ENCODE peak calls at places on chromosomes 5 and 9, in five cellular contexts. One of them, this sample, is unnamed.

GRCh38 chr5:158406884-158407790 is 548.2 kb upstream of the CLINT1 start:
- ATAC-seq in omental fat pad: no peak
- ATAC-seq in activated naive CD8-positive, alpha-beta T cell treated with anti-CD3 and anti-CD28 coated beads, Interleukin-2, amount 50 U/mL, for 24 hours: peak; percentile 36
- ATAC-seq in left lung: peak; percentile 65
- ATAC-seq in activated T-cell treated with anti-CD3 and anti-CD28 coated beads, Interleukin-2, amount 50 U/mL, for 72 hours: peak; percentile 94
- ATAC-seq in this sample: peak; percentile 66

GRCh38 chr5:62257018-62257367 is 49.0 kb upstream of the KIF2A start:
- ATAC-seq in omental fat pad: no peak
- ATAC-seq in activated naive CD8-positive, alpha-beta T cell treated with anti-CD3 and anti-CD28 coated beads, Interleukin-2, amount 50 U/mL, for 24 hours: no peak
- ATAC-seq in left lung: no peak
- ATAC-seq in activated T-cell treated with anti-CD3 and anti-CD28 coated beads, Interleukin-2, amount 50 U/mL, for 72 hours: no peak
- ATAC-seq in this sample: no peak

GRCh38 chr5:61293051-61293450 is 39.0 kb upstream of the ZSWIM6 start:
- ATAC-seq in omental fat pad: no peak
- ATAC-seq in activated naive CD8-positive, alpha-beta T cell treated with anti-CD3 and anti-CD28 coated beads, Interleukin-2, amount 50 U/mL, for 24 hours: no peak
- ATAC-seq in left lung: peak; percentile 28
- ATAC-seq in activated T-cell treated with anti-CD3 and anti-CD28 coated beads, Interleukin-2, amount 50 U/mL, for 72 hours: no peak
- ATAC-seq in this sample: no peak

GRCh38 chr9:112028242-112029221 is 131.9 kb downstream of the UGCG start:
- ATAC-seq in omental fat pad: no peak
- ATAC-seq in activated naive CD8-positive, alpha-beta T cell treated with anti-CD3 and anti-CD28 coated beads, Interleukin-2, amount 50 U/mL, for 24 hours: peak; percentile 91
- ATAC-seq in left lung: no peak
- ATAC-seq in activated T-cell treated with anti-CD3 and anti-CD28 coated beads, Interleukin-2, amount 50 U/mL, for 72 hours: peak; percentile 88
- ATAC-seq in this sample: peak; percentile 85

GRCh38 chr5:42321800-42322199 is 101.4 kb upstream of the GHR start:
- ATAC-seq in omental fat pad: no peak
- ATAC-seq in activated naive CD8-positive, alpha-beta T cell treated with anti-CD3 and anti-CD28 coated beads, Interleukin-2, amount 50 U/mL, for 24 hours: no peak
- ATAC-seq in left lung: peak; percentile 22
- ATAC-seq in activated T-cell treated with anti-CD3 and anti-CD28 coated beads, Interleukin-2, amount 50 U/mL, for 72 hours: no peak
- ATAC-seq in this sample: no peak

GRCh38 chr5:11803436-11803835 is 100.8 kb downstream of the CTNND2 start:
- ATAC-seq in omental fat pad: no peak
- ATAC-seq in activated naive CD8-positive, alpha-beta T cell treated with anti-CD3 and anti-CD28 coated beads, Interleukin-2, amount 50 U/mL, for 24 hours: no peak
- ATAC-seq in left lung: no peak
- ATAC-seq in activated T-cell treated with anti-CD3 and anti-CD28 coated beads, Interleukin-2, amount 50 U/mL, for 72 hours: no peak
- ATAC-seq in this sample: no peak

GRCh38 chr5:2699686-2700085 is 51.8 kb downstream of the IRX2 start:
- ATAC-seq in omental fat pad: no peak
- ATAC-seq in activated naive CD8-positive, alpha-beta T cell treated with anti-CD3 and anti-CD28 coated beads, Interleukin-2, amount 50 U/mL, for 24 hours: no peak
- ATAC-seq in left lung: no peak
- ATAC-seq in activated T-cell treated with anti-CD3 and anti-CD28 coated beads, Interleukin-2, amount 50 U/mL, for 72 hours: no peak
- ATAC-seq in this sample: no peak

GRCh38 chr9:94983552-94983951 is 257.1 kb downstream of the AOPEP start:
- ATAC-seq in omental fat pad: no peak
- ATAC-seq in activated naive CD8-positive, alpha-beta T cell treated with anti-CD3 and anti-CD28 coated beads, Interleukin-2, amount 50 U/mL, for 24 hours: no peak
- ATAC-seq in left lung: no peak
- ATAC-seq in activated T-cell treated with anti-CD3 and anti-CD28 coated beads, Interleukin-2, amount 50 U/mL, for 72 hours: no peak
- ATAC-seq in this sample: no peak

GRCh38 chr5:116013207-116013777 is 19.0 kb upstream of the ARL14EPL start:
- ATAC-seq in omental fat pad: peak; percentile 77
- ATAC-seq in activated naive CD8-positive, alpha-beta T cell treated with anti-CD3 and anti-CD28 coated beads, Interleukin-2, amount 50 U/mL, for 24 hours: no peak
- ATAC-seq in left lung: no peak
- ATAC-seq in activated T-cell treated with anti-CD3 and anti-CD28 coated beads, Interleukin-2, amount 50 U/mL, for 72 hours: no peak
- ATAC-seq in this sample: no peak

GRCh38 chr9:86942352-86943222 is 4.7 kb downstream of the GAS1 start:
- ATAC-seq in omental fat pad: no peak
- ATAC-seq in activated naive CD8-positive, alpha-beta T cell treated with anti-CD3 and anti-CD28 coated beads, Interleukin-2, amount 50 U/mL, for 24 hours: no peak
- ATAC-seq in left lung: no peak
- ATAC-seq in activated T-cell treated with anti-CD3 and anti-CD28 coated beads, Interleukin-2, amount 50 U/mL, for 72 hours: no peak
- ATAC-seq in this sample: no peak

GRCh38 chr9:6646028-6646636 is 603 bp upstream of the GLDC start:
- ATAC-seq in omental fat pad: no peak
- ATAC-seq in activated naive CD8-positive, alpha-beta T cell treated with anti-CD3 and anti-CD28 coated beads, Interleukin-2, amount 50 U/mL, for 24 hours: peak; percentile 51
- ATAC-seq in left lung: no peak
- ATAC-seq in activated T-cell treated with anti-CD3 and anti-CD28 coated beads, Interleukin-2, amount 50 U/mL, for 72 hours: peak; percentile 56
- ATAC-seq in this sample: peak; percentile 71

GRCh38 chr9:27151693-27152397 is 42.8 kb downstream of the TEK start:
- ATAC-seq in omental fat pad: peak; percentile 55
- ATAC-seq in activated naive CD8-positive, alpha-beta T cell treated with anti-CD3 and anti-CD28 coated beads, Interleukin-2, amount 50 U/mL, for 24 hours: no peak
- ATAC-seq in left lung: no peak
- ATAC-seq in activated T-cell treated with anti-CD3 and anti-CD28 coated beads, Interleukin-2, amount 50 U/mL, for 72 hours: no peak
- ATAC-seq in this sample: no peak

GRCh38 chr5:151471276-151471675 is 23.9 kb downstream of the SLC36A1 start:
- ATAC-seq in omental fat pad: no peak
- ATAC-seq in activated naive CD8-positive, alpha-beta T cell treated with anti-CD3 and anti-CD28 coated beads, Interleukin-2, amount 50 U/mL, for 24 hours: no peak
- ATAC-seq in left lung: no peak
- ATAC-seq in activated T-cell treated with anti-CD3 and anti-CD28 coated beads, Interleukin-2, amount 50 U/mL, for 72 hours: no peak
- ATAC-seq in this sample: no peak

This sample was measured in activated T-helper 17 cell treated with anti-CD3 and anti-CD28 coated beads, Interleukin-2, amount 50 U/mL, for 72 hours.